ENCODE peak calls at places on chromosome 22, in six cellular contexts. Z is activated T-cell treated with anti-CD3 and anti-CD28 coated beads, Interleukin-2, amount 50 U/mL, for 4 hours; A is SW 1271; G is activated CD4-positive, alpha-beta T cell treated with anti-CD3 and anti-CD28 coated beads, Interleukin-2, amount 50 U/mL, for 1 hour; C is HS-27A; Y is left colon. H is an unnamed sample.

GRCh38 chr22:37801946-37802309 is 5.8 kb upstream of the GCAT start:
- DNase-seq in Z (no peak), A (no peak), G (no peak), C (no peak), Y (peak; percentile 71), H (no peak)

GRCh38 chr22:45996241-45997076 is 19.5 kb upstream of the WNT7B start:
- DNase-seq in Z (no peak), A (no peak), G (no peak), C (no peak), Y (peak; percentile 51), H (no peak)

GRCh38 chr22:37243402-37244113 is 511 bp downstream of the RAC2 start:
- DNase-seq in Z (no peak), A (no peak), G (no peak), C (no peak), Y (no peak), H (peak; percentile 40)

GRCh38 chr22:28014141-28015055 is 95.3 kb upstream of the PITPNB start:
- DNase-seq in Z (no peak), A (no peak), G (no peak), C (no peak), Y (no peak), H (no peak)

GRCh38 chr22:36374603-36375024 is 13.2 kb downstream of the MYH9 start:
- DNase-seq in Z (peak; percentile 67), A (peak; percentile 57), G (peak; percentile 56), C (no peak), Y (peak; percentile 58), H (no peak)

GRCh38 chr22:34592341-34592740 is 473.6 kb upstream of the ISX start:
- DNase-seq in Z (no peak), A (no peak), G (no peak), C (no peak), Y (no peak), H (no peak)

GRCh38 chr22:49971232-49972162 is 10.9 kb downstream of the PIM3 start:
- DNase-seq in Z (peak; percentile 78), A (peak; percentile 74), G (no peak), C (no peak), Y (peak; percentile 89), H (peak; percentile 73)

GRCh38 chr22:45231293-45231692 is 9.4 kb downstream of the KIAA0930 start:
- DNase-seq in Z (no peak), A (no peak), G (no peak), C (no peak), Y (no peak), H (no peak)

GRCh38 chr22:44889233-44889878 is 120.4 kb downstream of the PHF21B start:
- DNase-seq in Z (no peak), A (no peak), G (no peak), C (no peak), Y (no peak), H (no peak)

GRCh38 chr22:32050678-32051515 is 7.8 kb downstream of the SLC5A1 start:
- DNase-seq in Z (peak; percentile 35), A (peak; percentile 85), G (peak; percentile 26), C (peak; percentile 38), Y (no peak), H (peak; percentile 55)

GRCh38 chr22:42909363-42910058 is 52.4 kb upstream of the ARFGAP3 start:
- DNase-seq in Z (no peak), A (no peak), G (no peak), C (no peak), Y (no peak), H (no peak)

GRCh38 chr22:30922151-30922611 is 46.4 kb downstream of the MORC2 start:
- DNase-seq in Z (peak; percentile 76), A (no peak), G (peak; percentile 71), C (no peak), Y (peak; percentile 72), H (peak; percentile 77)

GRCh38 chr22:40202225-40202944 is 24.7 kb downstream of the TNRC6B start:
- DNase-seq in Z (no peak), A (no peak), G (no peak), C (no peak), Y (no peak), H (no peak)